ENCODE peak calls at places on chromosomes 6 and 20, in eight cellular contexts. G is lower leg skin, U is MM.1S, T is H7, E is A549, M is psoas muscle, Y is right cardiac atrium, H is uterus. N is an unnamed sample.

GRCh38 chr6:117477988-117478852 is 4.3 kb upstream of the DCBLD1 start:
- DNase-seq in G (no peak), U (peak; percentile 83), T (peak; percentile 51), E (peak; percentile 43), M (no peak), Y (no peak), H (no peak), N (no peak)

GRCh38 chr6:16781348-16782169 is 20.3 kb upstream of the ATXN1 start:
- DNase-seq in G (no peak), U (no peak), T (no peak), E (no peak), M (no peak), Y (peak; percentile 35), H (no peak), N (no peak)

GRCh38 chr6:158057213-158057987 is 75.7 kb downstream of the SYNJ2 start:
- DNase-seq in G (no peak), U (no peak), T (no peak), E (peak; percentile 75), M (no peak), Y (no peak), H (no peak), N (no peak)

GRCh38 chr20:10586296-10586695 is 87.5 kb downstream of the JAG1 start:
- DNase-seq in G (no peak), U (no peak), T (no peak), E (no peak), M (no peak), Y (no peak), H (no peak), N (no peak)

GRCh38 chr6:100618349-100618671 is 153.6 kb upstream of the SIM1 start:
- DNase-seq in G (no peak), U (no peak), T (no peak), E (no peak), M (no peak), Y (no peak), H (no peak), N (no peak)

GRCh38 chr20:36574278-36575065 is 1.1 kb downstream of the TGIF2 start:
- DNase-seq in G (peak; percentile 94), U (peak; percentile 46), T (peak; percentile 91), E (peak; percentile 46), M (peak; percentile 65), Y (peak; percentile 80), H (peak; percentile 85), N (peak; percentile 37)

GRCh38 chr6:37702314-37702713 is 4.6 kb upstream of the MDGA1 start:
- DNase-seq in G (no peak), U (no peak), T (no peak), E (no peak), M (no peak), Y (no peak), H (no peak), N (no peak)

GRCh38 chr6:50539441-50539840 is 173.9 kb upstream of the TFAP2D start:
- DNase-seq in G (no peak), U (no peak), T (no peak), E (no peak), M (no peak), Y (no peak), H (no peak), N (no peak)

GRCh38 chr6:142374965-142375733 is 73.3 kb downstream of the ADGRG6 start:
- DNase-seq in G (no peak), U (no peak), T (no peak), E (peak; percentile 97), M (no peak), Y (no peak), H (no peak), N (no peak)

GRCh38 chr6:26216886-26217713 is 129.9 kb downstream of the HFE start:
- DNase-seq in G (peak; percentile 95), U (peak; percentile 90), T (no peak), E (no peak), M (peak; percentile 85), Y (peak; percentile 93), H (peak; percentile 90), N (peak; percentile 70)

GRCh38 chr6:89623749-89624148 is 14.8 kb downstream of the LYRM2 start:
- DNase-seq in G (no peak), U (no peak), T (no peak), E (no peak), M (no peak), Y (no peak), H (no peak), N (no peak)

GRCh38 chr6:38503032-38503784 is 136.5 kb downstream of the BTBD9 start:
- DNase-seq in G (no peak), U (no peak), T (peak; percentile 13), E (no peak), M (no peak), Y (no peak), H (no peak), N (no peak)

GRCh38 chr6:169868458-169868857 is 117.0 kb downstream of the ERMARD start:
- DNase-seq in G (peak; percentile 86), U (peak; percentile 59), T (peak; percentile 66), E (no peak), M (no peak), Y (peak; percentile 76), H (no peak), N (no peak)

GRCh38 chr20:22652685-22653568 is 68.6 kb upstream of the FOXA2 start:
- DNase-seq in G (no peak), U (no peak), T (peak; percentile 49), E (no peak), M (no peak), Y (no peak), H (no peak), N (no peak)

GRCh38 chr6:7646394-7646793 is 56.4 kb downstream of the SNRNP48 start:
- DNase-seq in G (no peak), U (no peak), T (no peak), E (no peak), M (no peak), Y (no peak), H (no peak), N (no peak)

GRCh38 chr20:4156411-4156810 is 141.1 kb upstream of the RNF24 start:
- DNase-seq in G (no peak), U (no peak), T (no peak), E (no peak), M (no peak), Y (no peak), H (no peak), N (no peak)

GRCh38 chr20:50645253-50646068 is 45.9 kb downstream of the RIPOR3 start:
- DNase-seq in G (no peak), U (no peak), T (peak; percentile 91), E (peak; percentile 99), M (peak; percentile 89), Y (no peak), H (peak; percentile 88), N (peak; percentile 38)

GRCh38 chr6:111809264-111809663 is 64.0 kb downstream of the FYN start:
- DNase-seq in G (no peak), U (no peak), T (no peak), E (no peak), M (no peak), Y (no peak), H (no peak), N (no peak)

GRCh38 chr20:50540620-50541605 is 30.7 kb downstream of the PTPN1 start:
- DNase-seq in G (no peak), U (no peak), T (no peak), E (peak; percentile 67), M (no peak), Y (no peak), H (no peak), N (no peak)

GRCh38 chr6:148973809-148974208 is 227.0 kb downstream of the UST start:
- DNase-seq in G (no peak), U (no peak), T (peak; percentile 49), E (peak; percentile 32), M (no peak), Y (no peak), H (no peak), N (no peak)

DNA sequence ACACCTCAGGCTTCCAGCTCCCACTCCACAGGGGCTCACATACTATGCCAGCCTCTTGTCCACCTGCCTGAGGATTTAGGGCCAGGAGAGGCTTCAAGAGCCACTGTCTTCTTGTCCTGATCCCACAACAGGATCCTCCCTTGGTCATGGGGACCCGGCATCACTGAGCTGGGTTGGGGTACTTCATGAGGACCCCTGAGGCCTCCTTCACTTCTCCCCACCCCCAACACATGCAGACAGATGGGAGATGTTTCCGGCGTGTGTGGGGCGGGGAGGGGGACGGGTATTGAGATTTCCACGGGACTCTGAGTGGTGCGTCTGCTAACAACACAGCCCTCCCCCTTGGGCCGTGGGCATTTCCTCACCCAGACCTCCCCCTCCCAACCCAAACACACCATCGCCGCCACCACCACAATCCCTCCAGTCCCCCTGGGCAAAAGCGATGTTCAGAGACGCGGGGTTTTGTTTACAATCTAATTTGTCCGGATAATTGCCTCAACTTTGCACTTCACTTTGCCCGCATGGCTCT is 943 bp upstream of the FOXP4 start:
- DNase-seq in G (no peak), U (no peak), T (peak; percentile 53), E (no peak), M (no peak), Y (no peak), H (no peak), N (no peak)
- H3K4me3 ChIP-seq in G (peak overlapping the region; percentile 28), U (peak overlapping the region; percentile 63), T (peak overlapping the region; percentile 64), E (peak overlapping the region; percentile 95), M (peak overlapping the region; percentile 82), Y (peak overlapping the region; percentile 98), H (peak overlapping the region; percentile 72), N (peak overlapping the region; percentile 81)

DNA sequence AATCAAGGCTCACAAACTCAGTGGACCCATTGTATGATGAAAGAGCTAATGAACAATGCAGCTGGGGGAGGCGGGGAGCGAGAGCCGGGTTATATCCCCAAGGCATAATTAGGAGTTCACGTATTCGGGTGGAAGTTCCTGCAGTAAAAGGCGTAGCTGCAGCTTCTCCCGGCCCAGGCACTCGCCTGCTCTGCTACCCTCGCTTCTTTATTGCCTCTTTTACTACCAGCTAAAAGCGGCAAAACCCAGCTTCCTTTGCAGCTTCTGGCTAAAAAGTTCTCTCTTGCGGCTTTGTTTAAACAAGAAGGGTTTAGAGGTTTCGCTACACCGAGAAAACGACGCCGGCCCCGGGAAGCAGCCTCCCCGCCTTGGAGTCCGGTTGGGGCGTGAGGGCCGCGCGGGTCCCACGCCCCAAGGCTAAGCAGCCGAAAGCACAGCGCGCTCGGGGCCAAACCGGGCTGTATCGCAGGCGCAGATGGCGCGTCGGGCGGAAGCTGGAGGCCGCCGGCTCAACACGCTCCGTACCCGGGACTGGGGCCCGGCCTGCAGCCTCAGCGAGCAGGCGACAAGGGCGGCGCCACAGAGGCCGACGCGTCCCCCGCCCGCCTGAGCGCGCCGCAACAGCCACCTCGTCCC is 1.6 kb downstream of the ZBTB2 start:
- DNase-seq in G (peak; percentile 94), U (peak; percentile 25), T (peak; percentile 53), E (no peak), M (peak; percentile 80), Y (peak; percentile 88), H (peak; percentile 80), N (peak; percentile 54)
- H3K4me3 ChIP-seq in G (peak overlapping the region; percentile 62), U (peak overlapping the region; percentile 62), T (peak overlapping the region; percentile 93), E (peak overlapping the region; percentile 93), M (peak overlapping the region; percentile 97), Y (peak overlapping the region; percentile 83), H (peak overlapping the region; percentile 93), N (peak overlapping the region; percentile 95)

DNA sequence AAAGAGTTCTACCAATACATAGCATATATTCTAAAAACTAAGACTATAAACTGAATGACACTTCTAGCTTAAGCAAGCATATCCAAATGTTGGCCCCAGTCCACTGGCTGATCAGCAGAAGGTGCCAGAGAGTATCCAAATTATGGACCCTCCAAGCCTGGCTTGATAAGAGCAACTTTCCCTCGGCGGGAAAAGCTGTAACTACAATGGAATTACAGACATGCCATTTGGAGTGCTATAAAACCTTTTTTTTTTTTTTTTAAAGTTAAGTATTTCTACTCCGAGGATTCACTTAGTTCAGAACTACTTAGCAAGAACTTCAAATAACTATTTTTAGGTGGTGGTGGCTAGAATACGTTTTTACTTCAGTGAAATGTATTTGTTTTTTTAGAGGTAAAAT is 94.6 kb downstream of the EPB41L2 start:
- DNase-seq in G (no peak), U (no peak), T (no peak), E (no peak), M (no peak), Y (no peak), H (no peak), N (no peak)
- H3K4me3 ChIP-seq in G (no peak overlapping the region), U (no peak overlapping the region), T (no peak overlapping the region), E (no peak overlapping the region), M (peak overlapping the region; percentile 54), Y (peak overlapping the region; percentile 88), H (no peak overlapping the region), N (peak overlapping the region; percentile 56)

GRCh38 chr6:12968290-12968689 is 251.7 kb downstream of the PHACTR1 start:
- DNase-seq in G (no peak), U (no peak), T (no peak), E (no peak), M (no peak), Y (no peak), H (no peak), N (no peak)
- H3K4me3 ChIP-seq in G (no peak overlapping the region), U (no peak overlapping the region), T (no peak overlapping the region), E (no peak overlapping the region), M (no peak overlapping the region), Y (no peak overlapping the region), H (no peak overlapping the region), N (no peak overlapping the region)